ENCODE peak calls at places on chromosome 10, in ten cellular contexts. One of them, this sample, is unnamed.

GRCh38 chr10:72335394-72336258 is 19.1 kb downstream of the DNAJB12 start:
- DNase-seq in GM23338: no peak
- DNase-seq in HL-60: peak
- DNase-seq in sigmoid colon: peak
- DNase-seq in transverse colon: peak
- DNase-seq in HCT116: no peak
- DNase-seq in suprapubic skin: no peak
- DNase-seq in upper lobe of left lung: peak
- DNase-seq in HepG2: no peak
- DNase-seq in breast epithelium: no peak
- DNase-seq in this sample: peak

GRCh38 chr10:56346845-56347415 is 14.1 kb downstream of the ZWINT start:
- DNase-seq in GM23338: no peak
- DNase-seq in HL-60: no peak
- DNase-seq in sigmoid colon: no peak
- DNase-seq in transverse colon: no peak
- DNase-seq in HCT116: no peak
- DNase-seq in suprapubic skin: no peak
- DNase-seq in upper lobe of left lung: no peak
- DNase-seq in HepG2: no peak
- DNase-seq in breast epithelium: no peak
- DNase-seq in this sample: no peak

GRCh38 chr10:31618541-31619291 is 299.7 kb downstream of the ZEB1 start:
- DNase-seq in GM23338: no peak
- DNase-seq in HL-60: no peak
- DNase-seq in sigmoid colon: peak
- DNase-seq in transverse colon: no peak
- DNase-seq in HCT116: no peak
- DNase-seq in suprapubic skin: no peak
- DNase-seq in upper lobe of left lung: no peak
- DNase-seq in HepG2: no peak
- DNase-seq in breast epithelium: no peak
- DNase-seq in this sample: no peak

GRCh38 chr10:92407305-92408016 is 116.5 kb downstream of the MARCHF5 start:
- DNase-seq in GM23338: no peak
- DNase-seq in HL-60: no peak
- DNase-seq in sigmoid colon: no peak
- DNase-seq in transverse colon: no peak
- DNase-seq in HCT116: no peak
- DNase-seq in suprapubic skin: no peak
- DNase-seq in upper lobe of left lung: peak
- DNase-seq in HepG2: no peak
- DNase-seq in breast epithelium: no peak
- DNase-seq in this sample: no peak

GRCh38 chr10:94208315-94208714 is 154.4 kb downstream of the NOC3L start:
- DNase-seq in GM23338: no peak
- DNase-seq in HL-60: no peak
- DNase-seq in sigmoid colon: no peak
- DNase-seq in transverse colon: no peak
- DNase-seq in HCT116: no peak
- DNase-seq in suprapubic skin: no peak
- DNase-seq in upper lobe of left lung: no peak
- DNase-seq in HepG2: no peak
- DNase-seq in breast epithelium: no peak
- DNase-seq in this sample: no peak

GRCh38 chr10:77109470-77109994 is 528.1 kb downstream of the KCNMA1 start:
- DNase-seq in GM23338: peak
- DNase-seq in HL-60: no peak
- DNase-seq in sigmoid colon: no peak
- DNase-seq in transverse colon: no peak
- DNase-seq in HCT116: no peak
- DNase-seq in suprapubic skin: no peak
- DNase-seq in upper lobe of left lung: no peak
- DNase-seq in HepG2: no peak
- DNase-seq in breast epithelium: no peak
- DNase-seq in this sample: no peak

GRCh38 chr10:127935115-127935561 is 28.2 kb downstream of the PTPRE start:
- DNase-seq in GM23338: no peak
- DNase-seq in HL-60: no peak
- DNase-seq in sigmoid colon: peak
- DNase-seq in transverse colon: no peak
- DNase-seq in HCT116: no peak
- DNase-seq in suprapubic skin: no peak
- DNase-seq in upper lobe of left lung: no peak
- DNase-seq in HepG2: no peak
- DNase-seq in breast epithelium: no peak
- DNase-seq in this sample: no peak

GRCh38 chr10:132479603-132480221 is 57.9 kb upstream of the INPP5A start:
- DNase-seq in GM23338: no peak
- DNase-seq in HL-60: no peak
- DNase-seq in sigmoid colon: peak
- DNase-seq in transverse colon: no peak
- DNase-seq in HCT116: no peak
- DNase-seq in suprapubic skin: peak
- DNase-seq in upper lobe of left lung: no peak
- DNase-seq in HepG2: no peak
- DNase-seq in breast epithelium: no peak
- DNase-seq in this sample: no peak

GRCh38 chr10:49292565-49293207 is 6.3 kb upstream of the C10orf71 start:
- DNase-seq in GM23338: no peak
- DNase-seq in HL-60: no peak
- DNase-seq in sigmoid colon: peak
- DNase-seq in transverse colon: no peak
- DNase-seq in HCT116: no peak
- DNase-seq in suprapubic skin: no peak
- DNase-seq in upper lobe of left lung: no peak
- DNase-seq in HepG2: no peak
- DNase-seq in breast epithelium: no peak
- DNase-seq in this sample: no peak

GRCh38 chr10:80405636-80406035 is 2.7 kb upstream of the PRXL2A start:
- DNase-seq in GM23338: peak
- DNase-seq in HL-60: no peak
- DNase-seq in sigmoid colon: no peak
- DNase-seq in transverse colon: no peak
- DNase-seq in HCT116: no peak
- DNase-seq in suprapubic skin: no peak
- DNase-seq in upper lobe of left lung: no peak
- DNase-seq in HepG2: no peak
- DNase-seq in breast epithelium: no peak
- DNase-seq in this sample: no peak

GRCh38 chr10:68697106-68697505 is 23.9 kb upstream of the CCAR1 start:
- DNase-seq in GM23338: no peak
- DNase-seq in HL-60: no peak
- DNase-seq in sigmoid colon: no peak
- DNase-seq in transverse colon: no peak
- DNase-seq in HCT116: no peak
- DNase-seq in suprapubic skin: no peak
- DNase-seq in upper lobe of left lung: no peak
- DNase-seq in HepG2: no peak
- DNase-seq in breast epithelium: no peak
- DNase-seq in this sample: no peak

GRCh38 chr10:100872034-100872791 is 40.5 kb upstream of the SLF2 start:
- DNase-seq in GM23338: peak
- DNase-seq in HL-60: peak
- DNase-seq in sigmoid colon: no peak
- DNase-seq in transverse colon: peak
- DNase-seq in HCT116: peak
- DNase-seq in suprapubic skin: no peak
- DNase-seq in upper lobe of left lung: no peak
- DNase-seq in HepG2: no peak
- DNase-seq in breast epithelium: no peak
- DNase-seq in this sample: no peak

GRCh38 chr10:6267941-6268340 is 65.2 kb downstream of the PFKFB3 start:
- DNase-seq in GM23338: no peak
- DNase-seq in HL-60: no peak
- DNase-seq in sigmoid colon: no peak
- DNase-seq in transverse colon: no peak
- DNase-seq in HCT116: no peak
- DNase-seq in suprapubic skin: no peak
- DNase-seq in upper lobe of left lung: peak
- DNase-seq in HepG2: no peak
- DNase-seq in breast epithelium: no peak
- DNase-seq in this sample: peak

GRCh38 chr10:20017961-20018360 is 201.7 kb downstream of the PLXDC2 start:
- DNase-seq in GM23338: no peak
- DNase-seq in HL-60: no peak
- DNase-seq in sigmoid colon: no peak
- DNase-seq in transverse colon: no peak
- DNase-seq in HCT116: no peak
- DNase-seq in suprapubic skin: no peak
- DNase-seq in upper lobe of left lung: no peak
- DNase-seq in HepG2: no peak
- DNase-seq in breast epithelium: no peak
- DNase-seq in this sample: no peak

GRCh38 chr10:77490915-77491314 is 146.7 kb downstream of the KCNMA1 start:
- DNase-seq in GM23338: no peak
- DNase-seq in HL-60: no peak
- DNase-seq in sigmoid colon: no peak
- DNase-seq in transverse colon: no peak
- DNase-seq in HCT116: no peak
- DNase-seq in suprapubic skin: no peak
- DNase-seq in upper lobe of left lung: no peak
- DNase-seq in HepG2: no peak
- DNase-seq in breast epithelium: no peak
- DNase-seq in this sample: no peak

GRCh38 chr10:100130786-100131185 is 49.1 kb upstream of the CPN1 start:
- DNase-seq in GM23338: no peak
- DNase-seq in HL-60: no peak
- DNase-seq in sigmoid colon: no peak
- DNase-seq in transverse colon: no peak
- DNase-seq in HCT116: no peak
- DNase-seq in suprapubic skin: no peak
- DNase-seq in upper lobe of left lung: no peak
- DNase-seq in HepG2: no peak
- DNase-seq in breast epithelium: no peak
- DNase-seq in this sample: no peak

GRCh38 chr10:70960316-70960715 is 72.0 kb upstream of the PCBD1 start:
- DNase-seq in GM23338: no peak
- DNase-seq in HL-60: no peak
- DNase-seq in sigmoid colon: no peak
- DNase-seq in transverse colon: no peak
- DNase-seq in HCT116: no peak
- DNase-seq in suprapubic skin: no peak
- DNase-seq in upper lobe of left lung: no peak
- DNase-seq in HepG2: no peak
- DNase-seq in breast epithelium: no peak
- DNase-seq in this sample: no peak
- TF ChIP-seq CTCF in GM23338: no peak
- TF ChIP-seq CTCF in HL-60: no peak
- TF ChIP-seq CTCF in sigmoid colon: no peak
- TF ChIP-seq CTCF in transverse colon: no peak
- TF ChIP-seq CTCF in HCT116: no peak
- TF ChIP-seq CTCF in suprapubic skin: no peak
- TF ChIP-seq CTCF in upper lobe of left lung: no peak
- TF ChIP-seq CTCF in HepG2: no peak
- TF ChIP-seq CTCF in breast epithelium: no peak
- TF ChIP-seq CTCF in this sample: no peak

GRCh38 chr10:122497241-122497640 is 35.9 kb downstream of the HTRA1 start:
- DNase-seq in GM23338: no peak
- DNase-seq in HL-60: no peak
- DNase-seq in sigmoid colon: no peak
- DNase-seq in transverse colon: no peak
- DNase-seq in HCT116: no peak
- DNase-seq in suprapubic skin: no peak
- DNase-seq in upper lobe of left lung: no peak
- DNase-seq in HepG2: no peak
- DNase-seq in breast epithelium: no peak
- DNase-seq in this sample: no peak
- H3K4me3 ChIP-seq in GM23338: no peak
- H3K4me3 ChIP-seq in HL-60: no peak
- H3K4me3 ChIP-seq in sigmoid colon: no peak
- H3K4me3 ChIP-seq in transverse colon: no peak
- H3K4me3 ChIP-seq in HCT116: no peak
- H3K4me3 ChIP-seq in suprapubic skin: no peak
- H3K4me3 ChIP-seq in upper lobe of left lung: no peak
- H3K4me3 ChIP-seq in HepG2: no peak
- H3K4me3 ChIP-seq in breast epithelium: no peak
- H3K4me3 ChIP-seq in this sample: no peak

DNA sequence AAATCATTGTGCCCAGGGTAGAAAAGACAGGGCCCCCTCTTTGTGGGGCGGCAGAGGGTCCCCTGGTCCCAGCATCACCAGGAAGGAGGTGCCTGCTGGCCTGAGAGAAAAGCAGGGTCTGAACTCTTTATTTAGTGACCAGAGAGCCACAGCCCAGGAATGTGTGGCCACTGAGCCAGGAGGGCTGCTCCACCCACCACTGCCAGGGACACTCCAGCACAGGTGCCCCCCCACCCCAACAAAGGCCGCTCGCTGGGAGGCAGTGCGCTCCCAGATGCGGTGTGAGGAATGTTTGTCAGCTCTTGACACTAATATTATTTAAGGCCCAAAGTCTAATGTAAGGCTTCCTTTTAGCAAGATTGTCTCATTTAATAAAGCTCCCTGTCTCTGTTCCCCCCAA is 59.6 kb upstream of the ZMIZ1 start:
- DNase-seq in GM23338: no peak
- DNase-seq in HL-60: no peak
- DNase-seq in sigmoid colon: no peak
- DNase-seq in transverse colon: no peak
- DNase-seq in HCT116: no peak
- DNase-seq in suprapubic skin: no peak
- DNase-seq in upper lobe of left lung: no peak
- DNase-seq in HepG2: no peak
- DNase-seq in breast epithelium: no peak
- DNase-seq in this sample: no peak
- TF ChIP-seq POLR2AphosphoS5 in GM23338: no peak
- TF ChIP-seq POLR2AphosphoS5 in HL-60: no peak
- TF ChIP-seq POLR2AphosphoS5 in sigmoid colon: no peak
- TF ChIP-seq POLR2AphosphoS5 in transverse colon: no peak
- TF ChIP-seq POLR2AphosphoS5 in HCT116: no peak
- TF ChIP-seq POLR2AphosphoS5 in suprapubic skin: no peak
- TF ChIP-seq POLR2AphosphoS5 in upper lobe of left lung: no peak
- TF ChIP-seq POLR2AphosphoS5 in HepG2: no peak
- TF ChIP-seq POLR2AphosphoS5 in breast epithelium: no peak
- TF ChIP-seq POLR2AphosphoS5 in this sample: no peak

GRCh38 chr10:34310234-34310633 is 504.9 kb downstream of the PARD3 start:
- DNase-seq in GM23338: no peak
- DNase-seq in HL-60: no peak
- DNase-seq in sigmoid colon: no peak
- DNase-seq in transverse colon: no peak
- DNase-seq in HCT116: no peak
- DNase-seq in suprapubic skin: no peak
- DNase-seq in upper lobe of left lung: no peak
- DNase-seq in HepG2: no peak
- DNase-seq in breast epithelium: no peak
- DNase-seq in this sample: no peak

GRCh38 chr10:34303022-34303421 is 512.1 kb downstream of the PARD3 start:
- DNase-seq in GM23338: no peak
- DNase-seq in HL-60: no peak
- DNase-seq in sigmoid colon: no peak
- DNase-seq in transverse colon: no peak
- DNase-seq in HCT116: no peak
- DNase-seq in suprapubic skin: no peak
- DNase-seq in upper lobe of left lung: no peak
- DNase-seq in HepG2: no peak
- DNase-seq in breast epithelium: no peak
- DNase-seq in this sample: no peak

GRCh38 chr10:34305189-34305588 is 509.9 kb downstream of the PARD3 start:
- DNase-seq in GM23338: peak
- DNase-seq in HL-60: no peak
- DNase-seq in sigmoid colon: no peak
- DNase-seq in transverse colon: peak
- DNase-seq in HCT116: no peak
- DNase-seq in suprapubic skin: no peak
- DNase-seq in upper lobe of left lung: peak
- DNase-seq in HepG2: peak
- DNase-seq in breast epithelium: no peak
- DNase-seq in this sample: no peak
- TF ChIP-seq CTCF in GM23338: peak
- TF ChIP-seq CTCF in HL-60: no peak
- TF ChIP-seq CTCF in sigmoid colon: no peak
- TF ChIP-seq CTCF in transverse colon: no peak
- TF ChIP-seq CTCF in HCT116: peak
- TF ChIP-seq CTCF in suprapubic skin: peak
- TF ChIP-seq CTCF in upper lobe of left lung: peak
- TF ChIP-seq CTCF in HepG2: peak
- TF ChIP-seq CTCF in breast epithelium: no peak
- TF ChIP-seq CTCF in this sample: no peak